ENCODE peak calls at places on chromosomes 4 and X, in ten cellular contexts. One of them, this sample, is unnamed.

GRCh38 chr4:158756588-158756987 is 12.2 kb upstream of the FNIP2 start:
- DNase-seq in GM23338: no peak
- DNase-seq in sigmoid colon: no peak
- DNase-seq in endodermal cell: no peak
- DNase-seq in left lung: no peak
- DNase-seq in RWPE2: no peak
- DNase-seq in ascending aorta: no peak
- DNase-seq in CD4-positive, CD25-positive, alpha-beta regulatory T cell: no peak
- DNase-seq in effector memory CD4-positive, alpha-beta T cell: no peak
- DNase-seq in tibial artery: no peak
- DNase-seq in this sample: no peak

GRCh38 chr4:121827851-121828250 is 4.2 kb upstream of the CCNA2 start:
- DNase-seq in ascending aorta: no peak
- DNase-seq in RWPE2: no peak
- DNase-seq in left lung: no peak
- DNase-seq in tibial artery: no peak
- DNase-seq in endodermal cell: no peak
- DNase-seq in GM23338: no peak
- DNase-seq in CD4-positive, CD25-positive, alpha-beta regulatory T cell: no peak
- DNase-seq in effector memory CD4-positive, alpha-beta T cell: no peak
- DNase-seq in sigmoid colon: no peak
- DNase-seq in this sample: no peak

GRCh38 chr4:74408639-74409038 is 36.3 kb upstream of the AREG start:
- DNase-seq in ascending aorta: no peak
- DNase-seq in tibial artery: no peak
- DNase-seq in GM23338: no peak
- DNase-seq in CD4-positive, CD25-positive, alpha-beta regulatory T cell: no peak
- DNase-seq in sigmoid colon: no peak
- DNase-seq in left lung: no peak
- DNase-seq in RWPE2: peak; percentile 70
- DNase-seq in effector memory CD4-positive, alpha-beta T cell: no peak
- DNase-seq in endodermal cell: peak; percentile 29
- DNase-seq in this sample: no peak

GRCh38 chr4:158875026-158875425 is 106.2 kb downstream of the FNIP2 start:
- DNase-seq in RWPE2: no peak
- DNase-seq in effector memory CD4-positive, alpha-beta T cell: no peak
- DNase-seq in sigmoid colon: no peak
- DNase-seq in left lung: no peak
- DNase-seq in endodermal cell: no peak
- DNase-seq in ascending aorta: no peak
- DNase-seq in tibial artery: no peak
- DNase-seq in CD4-positive, CD25-positive, alpha-beta regulatory T cell: no peak
- DNase-seq in GM23338: no peak
- DNase-seq in this sample: no peak

GRCh38 chrX:18725316-18725943 is 18.0 kb downstream of the PPEF1 start:
- DNase-seq in ascending aorta: no peak
- DNase-seq in left lung: no peak
- DNase-seq in endodermal cell: peak; percentile 47
- DNase-seq in effector memory CD4-positive, alpha-beta T cell: no peak
- DNase-seq in GM23338: peak; percentile 7
- DNase-seq in sigmoid colon: no peak
- DNase-seq in tibial artery: no peak
- DNase-seq in RWPE2: no peak
- DNase-seq in CD4-positive, CD25-positive, alpha-beta regulatory T cell: no peak
- DNase-seq in this sample: no peak

GRCh38 chr4:80916770-80917169 is 113.7 kb upstream of the BMP3 start:
- DNase-seq in tibial artery: no peak
- DNase-seq in ascending aorta: no peak
- DNase-seq in left lung: no peak
- DNase-seq in effector memory CD4-positive, alpha-beta T cell: no peak
- DNase-seq in sigmoid colon: no peak
- DNase-seq in GM23338: no peak
- DNase-seq in endodermal cell: no peak
- DNase-seq in CD4-positive, CD25-positive, alpha-beta regulatory T cell: no peak
- DNase-seq in RWPE2: no peak
- DNase-seq in this sample: no peak

GRCh38 chrX:148588649-148589310 is 88.4 kb downstream of the AFF2 start:
- DNase-seq in left lung: no peak
- DNase-seq in effector memory CD4-positive, alpha-beta T cell: no peak
- DNase-seq in RWPE2: no peak
- DNase-seq in tibial artery: no peak
- DNase-seq in GM23338: no peak
- DNase-seq in CD4-positive, CD25-positive, alpha-beta regulatory T cell: no peak
- DNase-seq in endodermal cell: peak; percentile 49
- DNase-seq in ascending aorta: no peak
- DNase-seq in sigmoid colon: no peak
- DNase-seq in this sample: no peak

GRCh38 chr4:132227349-132228165 is 921.5 kb upstream of the PCDH10 start:
- DNase-seq in effector memory CD4-positive, alpha-beta T cell: no peak
- DNase-seq in sigmoid colon: no peak
- DNase-seq in tibial artery: no peak
- DNase-seq in CD4-positive, CD25-positive, alpha-beta regulatory T cell: no peak
- DNase-seq in endodermal cell: peak; percentile 93
- DNase-seq in GM23338: peak; percentile 80
- DNase-seq in ascending aorta: no peak
- DNase-seq in RWPE2: no peak
- DNase-seq in left lung: peak; percentile 60
- DNase-seq in this sample: no peak

GRCh38 chr4:135777386-135777785 is 1575.8 kb upstream of the PABPC4L start:
- DNase-seq in CD4-positive, CD25-positive, alpha-beta regulatory T cell: no peak
- DNase-seq in endodermal cell: no peak
- DNase-seq in tibial artery: no peak
- DNase-seq in left lung: no peak
- DNase-seq in RWPE2: no peak
- DNase-seq in ascending aorta: no peak
- DNase-seq in sigmoid colon: no peak
- DNase-seq in effector memory CD4-positive, alpha-beta T cell: no peak
- DNase-seq in GM23338: no peak
- DNase-seq in this sample: no peak

GRCh38 chr4:61924131-61924530 is 724.0 kb downstream of the ADGRL3 start:
- DNase-seq in effector memory CD4-positive, alpha-beta T cell: no peak
- DNase-seq in CD4-positive, CD25-positive, alpha-beta regulatory T cell: no peak
- DNase-seq in RWPE2: no peak
- DNase-seq in GM23338: peak; percentile 16
- DNase-seq in left lung: no peak
- DNase-seq in ascending aorta: no peak
- DNase-seq in tibial artery: no peak
- DNase-seq in endodermal cell: no peak
- DNase-seq in sigmoid colon: no peak
- DNase-seq in this sample: no peak

GRCh38 chr4:106032851-106033286 is 137.6 kb downstream of the NPNT start:
- DNase-seq in endodermal cell: no peak
- DNase-seq in sigmoid colon: no peak
- DNase-seq in left lung: no peak
- DNase-seq in tibial artery: no peak
- DNase-seq in CD4-positive, CD25-positive, alpha-beta regulatory T cell: no peak
- DNase-seq in ascending aorta: peak; percentile 36
- DNase-seq in GM23338: no peak
- DNase-seq in RWPE2: no peak
- DNase-seq in effector memory CD4-positive, alpha-beta T cell: no peak
- DNase-seq in this sample: no peak

GRCh38 chr4:163217505-163217904 is 50.8 kb upstream of the NAF1 start:
- DNase-seq in CD4-positive, CD25-positive, alpha-beta regulatory T cell: no peak
- DNase-seq in ascending aorta: no peak
- DNase-seq in left lung: no peak
- DNase-seq in RWPE2: no peak
- DNase-seq in endodermal cell: no peak
- DNase-seq in tibial artery: no peak
- DNase-seq in GM23338: no peak
- DNase-seq in effector memory CD4-positive, alpha-beta T cell: no peak
- DNase-seq in sigmoid colon: no peak
- DNase-seq in this sample: no peak

GRCh38 chrX:65987856-65988255 is 52.0 kb downstream of the VSIG4 start:
- DNase-seq in left lung: no peak
- DNase-seq in endodermal cell: no peak
- DNase-seq in ascending aorta: no peak
- DNase-seq in effector memory CD4-positive, alpha-beta T cell: no peak
- DNase-seq in CD4-positive, CD25-positive, alpha-beta regulatory T cell: no peak
- DNase-seq in tibial artery: no peak
- DNase-seq in RWPE2: no peak
- DNase-seq in GM23338: no peak
- DNase-seq in sigmoid colon: no peak
- DNase-seq in this sample: no peak

GRCh38 chrX:11137543-11138139 is 26.5 kb downstream of the HCCS start:
- DNase-seq in ascending aorta: no peak
- DNase-seq in left lung: no peak
- DNase-seq in CD4-positive, CD25-positive, alpha-beta regulatory T cell: peak; percentile 61
- DNase-seq in GM23338: peak; percentile 25
- DNase-seq in sigmoid colon: no peak
- DNase-seq in endodermal cell: no peak
- DNase-seq in tibial artery: no peak
- DNase-seq in RWPE2: no peak
- DNase-seq in effector memory CD4-positive, alpha-beta T cell: no peak
- DNase-seq in this sample: no peak

GRCh38 chr4:87819281-87819919 is 13.4 kb upstream of the MEPE start:
- DNase-seq in GM23338: peak; percentile 24
- DNase-seq in CD4-positive, CD25-positive, alpha-beta regulatory T cell: no peak
- DNase-seq in ascending aorta: no peak
- DNase-seq in left lung: no peak
- DNase-seq in effector memory CD4-positive, alpha-beta T cell: no peak
- DNase-seq in sigmoid colon: no peak
- DNase-seq in RWPE2: peak; percentile 71
- DNase-seq in endodermal cell: peak; percentile 73
- DNase-seq in tibial artery: no peak
- DNase-seq in this sample: no peak

DNA sequence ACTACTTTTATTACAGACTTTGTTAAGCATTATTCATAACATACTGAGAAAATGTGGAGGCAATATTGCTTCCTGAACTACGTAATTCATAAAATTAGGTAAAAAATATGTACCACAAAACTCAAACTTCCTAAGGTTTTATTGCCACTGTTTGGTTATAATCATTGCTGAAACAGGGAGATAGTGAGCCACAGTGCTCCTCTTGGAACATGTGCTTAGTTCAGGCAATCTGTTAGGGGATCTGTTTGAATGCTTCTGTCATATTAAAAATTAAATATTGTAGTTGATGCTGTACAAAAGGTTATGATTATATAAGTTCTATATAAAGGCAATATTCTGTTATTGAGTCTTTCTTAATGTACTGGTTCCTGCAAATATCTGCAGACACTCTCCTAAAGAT is 480.7 kb downstream of the GRXCR1 start:
- DNase-seq in tibial artery: no peak
- DNase-seq in GM23338: no peak
- DNase-seq in RWPE2: no peak
- DNase-seq in endodermal cell: no peak
- DNase-seq in effector memory CD4-positive, alpha-beta T cell: no peak
- DNase-seq in left lung: no peak
- DNase-seq in sigmoid colon: no peak
- DNase-seq in CD4-positive, CD25-positive, alpha-beta regulatory T cell: no peak
- DNase-seq in ascending aorta: no peak
- DNase-seq in this sample: no peak
- H3K4me3 ChIP-seq in tibial artery: no peak overlapping the region
- H3K4me3 ChIP-seq in GM23338: no peak overlapping the region
- H3K4me3 ChIP-seq in RWPE2: no peak overlapping the region
- H3K4me3 ChIP-seq in endodermal cell: no peak overlapping the region
- H3K4me3 ChIP-seq in effector memory CD4-positive, alpha-beta T cell: no peak overlapping the region
- H3K4me3 ChIP-seq in left lung: no peak overlapping the region
- H3K4me3 ChIP-seq in sigmoid colon: no peak overlapping the region
- H3K4me3 ChIP-seq in CD4-positive, CD25-positive, alpha-beta regulatory T cell: no peak overlapping the region
- H3K4me3 ChIP-seq in ascending aorta: no peak overlapping the region
- H3K4me3 ChIP-seq in this sample: no peak overlapping the region

DNA sequence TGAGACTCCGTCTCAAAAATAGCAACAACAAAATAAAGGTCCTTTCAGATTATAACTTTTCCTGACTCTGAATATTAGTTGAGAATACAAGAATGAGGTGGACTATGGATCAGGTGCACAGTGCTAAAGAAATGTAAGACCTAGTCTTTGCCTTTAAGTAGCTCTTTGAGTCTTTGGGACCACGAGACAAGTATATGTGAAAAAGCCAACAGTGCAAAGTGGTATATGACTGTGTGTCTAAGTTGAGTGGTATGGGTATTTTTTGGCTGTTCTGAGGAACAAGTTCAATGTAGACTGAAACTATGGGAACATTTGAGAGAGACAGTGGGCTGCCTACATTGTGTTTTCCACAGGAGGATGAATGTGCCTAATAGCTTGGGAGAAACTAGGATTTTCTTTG is 2.8 kb downstream of the GAB1 start:
- DNase-seq in endodermal cell: no peak
- DNase-seq in sigmoid colon: no peak
- DNase-seq in RWPE2: no peak
- DNase-seq in effector memory CD4-positive, alpha-beta T cell: no peak
- DNase-seq in CD4-positive, CD25-positive, alpha-beta regulatory T cell: no peak
- DNase-seq in left lung: no peak
- DNase-seq in GM23338: no peak
- DNase-seq in ascending aorta: no peak
- DNase-seq in tibial artery: no peak
- DNase-seq in this sample: no peak
- H3K27ac ChIP-seq in endodermal cell: no peak overlapping the region
- H3K27ac ChIP-seq in sigmoid colon: peak overlapping the region; percentile 99
- H3K27ac ChIP-seq in RWPE2: no peak overlapping the region
- H3K27ac ChIP-seq in effector memory CD4-positive, alpha-beta T cell: no peak overlapping the region
- H3K27ac ChIP-seq in CD4-positive, CD25-positive, alpha-beta regulatory T cell: no peak overlapping the region
- H3K27ac ChIP-seq in left lung: no peak overlapping the region
- H3K27ac ChIP-seq in GM23338: no peak overlapping the region
- H3K27ac ChIP-seq in ascending aorta: peak overlapping the region; percentile 13
- H3K27ac ChIP-seq in tibial artery: peak overlapping the region; percentile 98
- H3K27ac ChIP-seq in this sample: peak overlapping the region; percentile 97

GRCh38 chr4:6418193-6418755 is 54.1 kb downstream of the PPP2R2C start:
- DNase-seq in GM23338: no peak
- DNase-seq in effector memory CD4-positive, alpha-beta T cell: no peak
- DNase-seq in sigmoid colon: no peak
- DNase-seq in left lung: peak; percentile 37
- DNase-seq in tibial artery: no peak
- DNase-seq in RWPE2: no peak
- DNase-seq in ascending aorta: no peak
- DNase-seq in CD4-positive, CD25-positive, alpha-beta regulatory T cell: no peak
- DNase-seq in endodermal cell: no peak
- DNase-seq in this sample: no peak
- H3K4me1 ChIP-seq in GM23338: no peaks in the 10 kb centered on the region
- H3K4me1 ChIP-seq in effector memory CD4-positive, alpha-beta T cell: no peaks in the 10 kb centered on the region
- H3K4me1 ChIP-seq in sigmoid colon: no peaks in the 10 kb centered on the region
- H3K4me1 ChIP-seq in left lung: no peaks in the 10 kb centered on the region
- H3K4me1 ChIP-seq in tibial artery: no peaks in the 10 kb centered on the region
- H3K4me1 ChIP-seq in RWPE2: no peaks in the 10 kb centered on the region
- H3K4me1 ChIP-seq in ascending aorta: no peaks in the 10 kb centered on the region
- H3K4me1 ChIP-seq in CD4-positive, CD25-positive, alpha-beta regulatory T cell: no peaks in the 10 kb centered on the region
- H3K4me1 ChIP-seq in endodermal cell: no peaks in the 10 kb centered on the region
- H3K4me1 ChIP-seq in this sample: no peaks in the 10 kb centered on the region

DNA sequence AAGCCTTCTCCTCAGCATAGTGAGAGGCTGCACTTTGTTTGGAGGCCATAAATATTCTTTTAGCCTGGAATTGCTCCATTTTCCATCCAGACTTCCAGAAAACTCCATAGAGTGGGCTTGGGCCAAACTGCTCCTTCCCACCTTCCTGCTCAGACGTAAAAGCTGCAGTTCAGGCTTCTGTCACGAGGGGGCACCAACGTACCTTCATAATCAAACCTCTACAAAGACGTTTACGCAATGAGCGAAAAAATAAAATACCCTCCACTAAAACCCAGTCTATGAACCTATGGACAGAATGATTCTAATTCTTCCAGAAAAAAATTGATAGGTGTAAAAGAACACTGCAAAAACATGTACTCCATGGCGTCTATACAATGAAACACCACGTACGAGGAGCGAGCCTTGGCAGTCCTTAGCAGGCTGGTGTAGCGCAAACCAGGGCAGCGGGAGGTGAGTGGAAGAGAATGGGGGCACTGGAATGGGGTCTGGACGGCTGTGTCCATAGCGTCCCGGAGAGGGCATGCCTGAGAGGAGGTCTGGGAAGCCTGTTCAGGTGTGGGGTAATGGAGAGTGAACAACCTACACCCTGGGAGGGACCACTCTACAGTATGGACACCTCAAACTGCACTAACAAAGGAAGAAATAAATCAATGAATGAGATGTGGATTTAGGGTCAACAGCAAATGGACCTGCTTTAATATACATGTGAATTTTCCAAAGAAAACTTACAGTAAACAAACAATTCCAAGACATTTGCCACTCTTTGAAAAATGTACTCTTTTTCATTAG is 14.3 kb upstream of the RAB40A start:
- DNase-seq in ascending aorta: peak; percentile 16
- DNase-seq in tibial artery: peak; percentile 83
- DNase-seq in GM23338: peak; percentile 68
- DNase-seq in sigmoid colon: peak; percentile 89
- DNase-seq in left lung: no peak
- DNase-seq in RWPE2: no peak
- DNase-seq in effector memory CD4-positive, alpha-beta T cell: peak; percentile 36
- DNase-seq in CD4-positive, CD25-positive, alpha-beta regulatory T cell: peak; percentile 67
- DNase-seq in endodermal cell: peak; percentile 94
- DNase-seq in this sample: peak; percentile 81
- H3K4me3 ChIP-seq in ascending aorta: peak overlapping the region; percentile 56
- H3K4me3 ChIP-seq in tibial artery: peak overlapping the region; percentile 44
- H3K4me3 ChIP-seq in GM23338: peak overlapping the region; percentile 62
- H3K4me3 ChIP-seq in sigmoid colon: peak overlapping the region; percentile 37
- H3K4me3 ChIP-seq in left lung: no peak overlapping the region
- H3K4me3 ChIP-seq in RWPE2: no peak overlapping the region
- H3K4me3 ChIP-seq in effector memory CD4-positive, alpha-beta T cell: peak overlapping the region; percentile 13
- H3K4me3 ChIP-seq in CD4-positive, CD25-positive, alpha-beta regulatory T cell: peak overlapping the region; percentile 61
- H3K4me3 ChIP-seq in endodermal cell: peak overlapping the region; percentile 64
- H3K4me3 ChIP-seq in this sample: peak overlapping the region; percentile 62

This sample was measured in psoas muscle.